ENCODE peak calls at places on chromosomes 11 and 22, in four cellular contexts. O is dorsolateral prefrontal cortex, B is uterus, X is mucosa of descending colon. M is an unnamed sample.

GRCh38 chr22:47804281-47804680 is 1041.8 kb downstream of the TBC1D22A start:
- DNase-seq in O (no peak), B (no peak), X (no peak), M (no peak)

GRCh38 chr22:27959335-27960090 is 40.5 kb upstream of the PITPNB start:
- DNase-seq in O (no peak), B (no peak), X (no peak), M (no peak)

GRCh38 chr11:64176751-64177150 is 9.2 kb upstream of the STIP1 start:
- DNase-seq in O (no peak), B (no peak), X (no peak), M (no peak)

GRCh38 chr11:117145393-117145761 is 1.3 kb downstream of the PAFAH1B2 start:
- DNase-seq in O (no peak), B (peak; percentile 34), X (no peak), M (no peak)

GRCh38 chr11:70031631-70032469 is 46.3 kb upstream of the ANO1 start:
- DNase-seq in O (no peak), B (no peak), X (no peak), M (no peak)

GRCh38 chr11:7062534-7062933 is 26.3 kb upstream of the RBMXL2 start:
- DNase-seq in O (no peak), B (no peak), X (no peak), M (no peak)

GRCh38 chr11:111938687-111939160 is 1.6 kb downstream of the DIXDC1 start:
- DNase-seq in O (no peak), B (no peak), X (no peak), M (no peak)

GRCh38 chr11:32960553-32961164 is 55.0 kb upstream of the DEPDC7 start:
- DNase-seq in O (no peak), B (no peak), X (no peak), M (no peak)

GRCh38 chr22:21927174-21927823 is 25.3 kb downstream of the PPM1F start:
- DNase-seq in O (peak; percentile 68), B (no peak), X (no peak), M (no peak)

GRCh38 chr11:13073119-13073981 is 64.2 kb downstream of the RASSF10 start:
- DNase-seq in O (no peak), B (no peak), X (no peak), M (no peak)

GRCh38 chr22:46537946-46538815 is 761 bp upstream of the CELSR1 start:
- DNase-seq in O (no peak), B (no peak), X (no peak), M (no peak)

GRCh38 chr22:43201486-43202219 is 14.7 kb upstream of the TTLL12 start:
- DNase-seq in O (no peak), B (no peak), X (peak; percentile 39), M (no peak)

GRCh38 chr22:43205261-43205691 is 18.3 kb upstream of the TTLL12 start:
- DNase-seq in O (no peak), B (no peak), X (peak; percentile 34), M (no peak)

GRCh38 chr22:43202326-43202725 is 15.4 kb upstream of the TTLL12 start:
- DNase-seq in O (no peak), B (no peak), X (peak; percentile 19), M (no peak)

GRCh38 chr22:43202756-43203155 is 15.8 kb upstream of the TTLL12 start:
- DNase-seq in O (no peak), B (no peak), X (peak; percentile 19), M (no peak)

GRCh38 chr22:43203471-43203981 is 16.6 kb upstream of the TTLL12 start:
- DNase-seq in O (no peak), B (no peak), X (peak; percentile 41), M (no peak)
- TF ChIP-seq CTCF in O (no peak), B (no peak), X (no peak), M (no peak)

GRCh38 chr11:86484164-86484794 is 109.6 kb downstream of the CCDC81 start:
- DNase-seq in O (no peak), B (peak; percentile 65), X (no peak), M (peak; percentile 92)

GRCh38 chr11:86486261-86487030 is 111.8 kb downstream of the CCDC81 start:
- DNase-seq in O (peak; percentile 60), B (no peak), X (no peak), M (peak; percentile 64)

GRCh38 chr11:86483591-86484163 is 109.0 kb downstream of the CCDC81 start:
- DNase-seq in O (no peak), B (peak; percentile 34), X (no peak), M (peak; percentile 33)

GRCh38 chr11:86482684-86483083 is 108.0 kb downstream of the CCDC81 start:
- DNase-seq in O (no peak), B (no peak), X (no peak), M (no peak)

GRCh38 chr11:86484795-86485166 is 110.1 kb downstream of the CCDC81 start:
- DNase-seq in O (no peak), B (no peak), X (no peak), M (no peak)
- TF ChIP-seq CTCF in O (no peak), B (no peak), X (no peak), M (no peak)

GRCh38 chr11:67098799-67099198 is 20.3 kb upstream of the KDM2A start:
- DNase-seq in O (no peak), B (no peak), X (no peak), M (no peak)

GRCh38 chr11:67090717-67091116 is 28.3 kb upstream of the KDM2A start:
- DNase-seq in O (no peak), B (no peak), X (no peak), M (no peak)

GRCh38 chr11:67099841-67100324 is 19.2 kb upstream of the KDM2A start:
- DNase-seq in O (no peak), B (no peak), X (no peak), M (no peak)

GRCh38 chr11:67095214-67095507 is 23.9 kb upstream of the KDM2A start:
- DNase-seq in O (no peak), B (no peak), X (no peak), M (no peak)
- TF ChIP-seq CTCF in O (no peak), B (no peak), X (peak; percentile 2), M (no peak)

GRCh38 chr11:469684-470667 is 19.9 kb downstream of the PTDSS2 start:
- DNase-seq in O (peak; percentile 81), B (peak; percentile 63), X (no peak), M (no peak)
- TF ChIP-seq CTCF in O (peak; percentile 24), B (peak; percentile 33), X (no peak), M (no peak)

GRCh38 chr11:128551641-128552335 is 35.6 kb downstream of the ETS1 start:
- DNase-seq in O (no peak), B (no peak), X (no peak), M (no peak)

GRCh38 chr11:128559496-128560103 is 27.8 kb downstream of the ETS1 start:
- DNase-seq in O (no peak), B (no peak), X (no peak), M (no peak)

GRCh38 chr11:128552783-128553661 is 34.3 kb downstream of the ETS1 start:
- DNase-seq in O (peak; percentile 72), B (no peak), X (no peak), M (no peak)

GRCh38 chr11:128553662-128554392 is 33.5 kb downstream of the ETS1 start:
- DNase-seq in O (no peak), B (no peak), X (no peak), M (no peak)

DNA sequence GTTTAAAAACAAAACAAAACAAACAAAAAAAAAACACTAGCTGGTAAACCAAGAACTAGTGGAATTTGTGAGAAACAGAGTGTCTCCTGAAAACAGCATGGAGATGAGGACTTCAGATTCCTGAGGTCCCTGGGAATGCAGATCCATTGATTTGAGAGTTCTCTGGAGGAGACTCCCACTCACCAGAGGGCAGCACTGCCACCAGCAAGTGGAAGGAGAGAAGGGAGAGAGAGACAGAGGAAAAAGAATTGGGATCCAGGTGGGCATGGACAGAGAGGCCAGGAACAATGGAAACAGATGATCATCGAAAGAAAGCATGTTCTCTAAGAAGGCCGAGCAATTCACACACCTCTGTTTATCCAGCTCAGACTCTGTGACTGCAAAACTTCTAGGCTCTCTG is 31.8 kb downstream of the ETS1 start:
- DNase-seq in O (no peak), B (no peak), X (no peak), M (no peak)
- TF ChIP-seq CTCF in O (peak; percentile 9), B (no peak), X (no peak), M (no peak)

GRCh38 chr11:2150206-2150847 is 10.7 kb downstream of the INS start:
- DNase-seq in O (no peak), B (no peak), X (no peak), M (no peak)
- TF ChIP-seq CTCF in O (peak; percentile 27), B (peak; percentile 44), X (no peak), M (no peak)

GRCh38 chr22:19503869-19504268 is 20.3 kb downstream of the CLDN5 start:
- DNase-seq in O (no peak), B (no peak), X (no peak), M (no peak)
- TF ChIP-seq CTCF in O (no peak), B (no peak), X (no peak), M (no peak)

GRCh38 chr22:37318255-37319109 is 36.2 kb downstream of the CYTH4 start:
- DNase-seq in O (no peak), B (no peak), X (no peak), M (no peak)
- TF ChIP-seq CTCF in O (no peak), B (no peak), X (no peak), M (no peak)

DNA sequence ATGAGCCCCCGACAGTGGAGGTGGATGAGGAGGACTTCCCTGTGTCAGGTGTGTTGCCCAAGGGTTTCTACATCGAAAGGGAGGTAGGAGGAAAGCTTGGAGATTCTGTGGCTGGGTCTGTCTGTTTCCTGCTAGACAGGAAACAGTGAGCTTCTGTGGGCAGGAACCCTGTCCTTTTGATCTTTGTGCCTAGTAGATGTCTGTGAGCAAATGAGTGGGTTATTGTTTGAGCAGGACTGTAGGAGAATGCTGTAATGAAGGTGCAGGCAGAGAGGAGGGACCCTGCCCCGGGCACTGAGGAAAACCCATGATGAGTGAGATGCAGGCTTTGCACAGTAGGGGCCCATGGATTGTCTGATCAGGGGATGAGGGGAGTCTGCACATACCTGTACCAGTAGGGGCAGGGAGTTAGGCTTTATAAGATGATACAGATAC is 14.0 kb downstream of the USP35 start:
- DNase-seq in O (no peak), B (no peak), X (no peak), M (no peak)
- TF ChIP-seq CTCF in O (no peak), B (no peak), X (no peak), M (peak; percentile 34)

M was measured in lower leg skin.